ENCODE peak calls at places on chromosomes 16 and 17, in six cellular contexts. E is hepatocyte; G is head of caudate nucleus; U is effector memory CD8-positive, alpha-beta T cell; N is psoas muscle; S is GM12865. V is an unnamed sample.

GRCh38 chr16:72284042-72284789 is 112.3 kb upstream of the PMFBP1 start:
- DNase-seq in E (no peak), G (no peak), U (no peak), N (no peak), S (no peak), V (no peak)

GRCh38 chr17:48628641-48629410 is 2.7 kb upstream of the HOXB9 start:
- DNase-seq in E (no peak), G (no peak), U (no peak), N (no peak), S (no peak), V (no peak)

GRCh38 chr17:45171338-45172231 is 9.9 kb downstream of the HEXIM2 start:
- DNase-seq in E (peak; percentile 85), G (no peak), U (no peak), N (peak; percentile 76), S (no peak), V (no peak)

GRCh38 chr16:1820096-1820972 is 6.3 kb downstream of the HAGH start:
- DNase-seq in E (no peak), G (no peak), U (no peak), N (no peak), S (no peak), V (no peak)

GRCh38 chr17:76735586-76736348 is 1.4 kb downstream of the SRSF2 start:
- DNase-seq in E (no peak), G (no peak), U (no peak), N (no peak), S (no peak), V (no peak)

GRCh38 chr17:39270923-39271322 is 45.2 kb upstream of the STAC2 start:
- DNase-seq in E (peak; percentile 33), G (no peak), U (no peak), N (no peak), S (peak; percentile 38), V (peak; percentile 51)

GRCh38 chr16:87353613-87354012 is 30.0 kb downstream of the FBXO31 start:
- DNase-seq in E (no peak), G (no peak), U (no peak), N (no peak), S (no peak), V (no peak)

GRCh38 chr17:45924332-45924820 is 30.0 kb downstream of the MAPT start:
- DNase-seq in E (no peak), G (no peak), U (no peak), N (no peak), S (no peak), V (no peak)

GRCh38 chr16:30778549-30779244 is 8.3 kb downstream of the ZNF629 start:
- DNase-seq in E (no peak), G (no peak), U (no peak), N (peak; percentile 82), S (peak; percentile 1), V (no peak)

GRCh38 chr17:2796164-2797140 is at the start of gene RAP1GAP2:
- DNase-seq in E (no peak), G (peak; percentile 43), U (peak; percentile 81), N (peak; percentile 81), S (peak; percentile 72), V (no peak)

GRCh38 chr16:84442416-84443145 is 61.9 kb downstream of the MEAK7 start:
- DNase-seq in E (no peak), G (no peak), U (no peak), N (no peak), S (no peak), V (no peak)

GRCh38 chr17:75764711-75765421 is at the start of gene GALK1:
- DNase-seq in E (peak; percentile 89), G (peak; percentile 79), U (peak; percentile 53), N (peak; percentile 84), S (peak; percentile 82), V (peak; percentile 87)

GRCh38 chr16:10601444-10602401 is 21.3 kb upstream of the EMP2 start:
- DNase-seq in E (no peak), G (no peak), U (no peak), N (no peak), S (peak; percentile 27), V (no peak)

GRCh38 chr16:13611596-13611995 is 308.4 kb upstream of the ERCC4 start:
- DNase-seq in E (no peak), G (no peak), U (no peak), N (no peak), S (no peak), V (no peak)

GRCh38 chr17:9217151-9218067 is 196.1 kb downstream of the NTN1 start:
- DNase-seq in E (peak; percentile 65), G (no peak), U (no peak), N (no peak), S (no peak), V (peak; percentile 41)

GRCh38 chr16:67805718-67806427 is 487 bp downstream of the RANBP10 start:
- DNase-seq in E (no peak), G (no peak), U (peak; percentile 6), N (peak; percentile 66), S (peak; percentile 32), V (no peak)

GRCh38 chr17:29930399-29931010 is 477 bp upstream of the SSH2 start:
- DNase-seq in E (no peak), G (peak; percentile 21), U (no peak), N (no peak), S (peak; percentile 7), V (no peak)

GRCh38 chr17:62986549-62986948 is 20.5 kb downstream of the TANC2 start:
- DNase-seq in E (no peak), G (no peak), U (no peak), N (no peak), S (no peak), V (no peak)

GRCh38 chr16:85327731-85328664 is 215.7 kb upstream of the CIBAR2 start:
- DNase-seq in E (peak; percentile 74), G (peak; percentile 71), U (no peak), N (no peak), S (no peak), V (no peak)

GRCh38 chr17:69046130-69046807 is 14.5 kb downstream of the ABCA9 start:
- DNase-seq in E (no peak), G (no peak), U (no peak), N (no peak), S (no peak), V (no peak)

GRCh38 chr16:58027341-58028167 is 2.0 kb downstream of the MMP15 start:
- DNase-seq in E (peak; percentile 71), G (no peak), U (no peak), N (peak; percentile 70), S (no peak), V (no peak)

GRCh38 chr17:9401434-9401833 is 174.2 kb downstream of the STX8 start:
- DNase-seq in E (peak; percentile 10), G (no peak), U (no peak), N (no peak), S (no peak), V (no peak)

GRCh38 chr17:50661795-50662391 is 27.2 kb downstream of the ABCC3 start:
- DNase-seq in E (peak; percentile 80), G (no peak), U (no peak), N (no peak), S (peak; percentile 18), V (peak; percentile 85)

GRCh38 chr17:47203984-47204721 is 5.0 kb upstream of the MYL4 start:
- DNase-seq in E (no peak), G (no peak), U (peak; percentile 26), N (no peak), S (peak; percentile 77), V (no peak)

GRCh38 chr16:53744449-53744848 is 40.5 kb downstream of the FTO start:
- DNase-seq in E (no peak), G (peak; percentile 64), U (peak; percentile 0), N (no peak), S (peak; percentile 9), V (no peak)

GRCh38 chr17:2485543-2485942 is 26.1 kb downstream of the METTL16 start:
- DNase-seq in E (no peak), G (no peak), U (no peak), N (no peak), S (no peak), V (no peak)